ENCODE peak calls at places on chromosomes 5 and 9, in ten cellular contexts. One of them, this sample, is unnamed.

GRCh38 chr5:160293901-160294561 is 18.3 kb downstream of the CCNJL start:
- DNase-seq in cortex of kidney: no peak
- DNase-seq in lung microvascular endothelial cell: no peak
- DNase-seq in effector memory CD8-positive, alpha-beta T cell: no peak
- DNase-seq in body of pancreas: no peak
- DNase-seq in amniotic epithelial cell: no peak
- DNase-seq in SW480: no peak
- DNase-seq in NCI-H748 treated with DMSO at 0.1 percent for 48 hours: no peak
- DNase-seq in activated CD4-positive, CD25-positive, alpha-beta regulatory T cell: no peak
- DNase-seq in transverse colon: no peak
- DNase-seq in this sample: no peak

GRCh38 chr9:114884787-114885452 is 45.5 kb downstream of the TNFSF8 start:
- DNase-seq in cortex of kidney: no peak
- DNase-seq in lung microvascular endothelial cell: no peak
- DNase-seq in effector memory CD8-positive, alpha-beta T cell: no peak
- DNase-seq in body of pancreas: peak; percentile 51
- DNase-seq in amniotic epithelial cell: no peak
- DNase-seq in SW480: peak; percentile 17
- DNase-seq in NCI-H748 treated with DMSO at 0.1 percent for 48 hours: no peak
- DNase-seq in activated CD4-positive, CD25-positive, alpha-beta regulatory T cell: no peak
- DNase-seq in transverse colon: peak; percentile 80
- DNase-seq in this sample: peak; percentile 86

GRCh38 chr5:85441138-85441537 is 1056.5 kb upstream of the EDIL3 start:
- DNase-seq in cortex of kidney: no peak
- DNase-seq in lung microvascular endothelial cell: no peak
- DNase-seq in effector memory CD8-positive, alpha-beta T cell: no peak
- DNase-seq in body of pancreas: no peak
- DNase-seq in amniotic epithelial cell: no peak
- DNase-seq in SW480: no peak
- DNase-seq in NCI-H748 treated with DMSO at 0.1 percent for 48 hours: no peak
- DNase-seq in activated CD4-positive, CD25-positive, alpha-beta regulatory T cell: no peak
- DNase-seq in transverse colon: no peak
- DNase-seq in this sample: no peak

GRCh38 chr5:543755-544674 is 19.8 kb upstream of the SLC9A3 start:
- DNase-seq in cortex of kidney: no peak
- DNase-seq in lung microvascular endothelial cell: no peak
- DNase-seq in effector memory CD8-positive, alpha-beta T cell: peak; percentile 20
- DNase-seq in body of pancreas: peak; percentile 13
- DNase-seq in amniotic epithelial cell: no peak
- DNase-seq in SW480: peak; percentile 85
- DNase-seq in NCI-H748 treated with DMSO at 0.1 percent for 48 hours: no peak
- DNase-seq in activated CD4-positive, CD25-positive, alpha-beta regulatory T cell: no peak
- DNase-seq in transverse colon: peak; percentile 77
- DNase-seq in this sample: peak; percentile 77

GRCh38 chr9:129640086-129640870 is 1.7 kb downstream of the ASB6 start:
- DNase-seq in cortex of kidney: no peak
- DNase-seq in lung microvascular endothelial cell: peak; percentile 29
- DNase-seq in effector memory CD8-positive, alpha-beta T cell: no peak
- DNase-seq in body of pancreas: peak; percentile 82
- DNase-seq in amniotic epithelial cell: peak; percentile 79
- DNase-seq in SW480: no peak
- DNase-seq in NCI-H748 treated with DMSO at 0.1 percent for 48 hours: peak; percentile 25
- DNase-seq in activated CD4-positive, CD25-positive, alpha-beta regulatory T cell: no peak
- DNase-seq in transverse colon: no peak
- DNase-seq in this sample: no peak

GRCh38 chr9:33820231-33820745 is 3.3 kb downstream of the UBE2R2 start:
- DNase-seq in cortex of kidney: no peak
- DNase-seq in lung microvascular endothelial cell: no peak
- DNase-seq in effector memory CD8-positive, alpha-beta T cell: no peak
- DNase-seq in body of pancreas: no peak
- DNase-seq in amniotic epithelial cell: no peak
- DNase-seq in SW480: no peak
- DNase-seq in NCI-H748 treated with DMSO at 0.1 percent for 48 hours: no peak
- DNase-seq in activated CD4-positive, CD25-positive, alpha-beta regulatory T cell: no peak
- DNase-seq in transverse colon: no peak
- DNase-seq in this sample: no peak

GRCh38 chr5:156913719-156914370 is 49.2 kb downstream of the TIMD4 start:
- DNase-seq in cortex of kidney: no peak
- DNase-seq in lung microvascular endothelial cell: no peak
- DNase-seq in effector memory CD8-positive, alpha-beta T cell: peak; percentile 20
- DNase-seq in body of pancreas: no peak
- DNase-seq in amniotic epithelial cell: no peak
- DNase-seq in SW480: no peak
- DNase-seq in NCI-H748 treated with DMSO at 0.1 percent for 48 hours: peak; percentile 97
- DNase-seq in activated CD4-positive, CD25-positive, alpha-beta regulatory T cell: no peak
- DNase-seq in transverse colon: peak; percentile 38
- DNase-seq in this sample: no peak

GRCh38 chr9:77092536-77092935 is 73.1 kb downstream of the FOXB2 start:
- DNase-seq in cortex of kidney: no peak
- DNase-seq in lung microvascular endothelial cell: no peak
- DNase-seq in effector memory CD8-positive, alpha-beta T cell: no peak
- DNase-seq in body of pancreas: no peak
- DNase-seq in amniotic epithelial cell: peak; percentile 17
- DNase-seq in SW480: no peak
- DNase-seq in NCI-H748 treated with DMSO at 0.1 percent for 48 hours: no peak
- DNase-seq in activated CD4-positive, CD25-positive, alpha-beta regulatory T cell: no peak
- DNase-seq in transverse colon: no peak
- DNase-seq in this sample: no peak

GRCh38 chr5:117805058-117805457 is 1183.3 kb downstream of the DTWD2 start:
- DNase-seq in cortex of kidney: no peak
- DNase-seq in lung microvascular endothelial cell: no peak
- DNase-seq in effector memory CD8-positive, alpha-beta T cell: no peak
- DNase-seq in body of pancreas: no peak
- DNase-seq in amniotic epithelial cell: no peak
- DNase-seq in SW480: no peak
- DNase-seq in NCI-H748 treated with DMSO at 0.1 percent for 48 hours: no peak
- DNase-seq in activated CD4-positive, CD25-positive, alpha-beta regulatory T cell: no peak
- DNase-seq in transverse colon: no peak
- DNase-seq in this sample: no peak

GRCh38 chr5:39608024-39608423 is 183.2 kb upstream of the DAB2 start:
- DNase-seq in cortex of kidney: no peak
- DNase-seq in lung microvascular endothelial cell: no peak
- DNase-seq in effector memory CD8-positive, alpha-beta T cell: no peak
- DNase-seq in body of pancreas: no peak
- DNase-seq in amniotic epithelial cell: no peak
- DNase-seq in SW480: no peak
- DNase-seq in NCI-H748 treated with DMSO at 0.1 percent for 48 hours: no peak
- DNase-seq in activated CD4-positive, CD25-positive, alpha-beta regulatory T cell: no peak
- DNase-seq in transverse colon: no peak
- DNase-seq in this sample: no peak

GRCh38 chr9:3578786-3579185 is 53.0 kb upstream of the RFX3 start:
- DNase-seq in cortex of kidney: no peak
- DNase-seq in lung microvascular endothelial cell: no peak
- DNase-seq in effector memory CD8-positive, alpha-beta T cell: no peak
- DNase-seq in body of pancreas: no peak
- DNase-seq in amniotic epithelial cell: peak; percentile 73
- DNase-seq in SW480: no peak
- DNase-seq in NCI-H748 treated with DMSO at 0.1 percent for 48 hours: no peak
- DNase-seq in activated CD4-positive, CD25-positive, alpha-beta regulatory T cell: no peak
- DNase-seq in transverse colon: no peak
- DNase-seq in this sample: no peak

GRCh38 chr5:176361437-176362097 is at the start of gene KIAA1191:
- DNase-seq in cortex of kidney: no peak
- DNase-seq in lung microvascular endothelial cell: peak; percentile 94
- DNase-seq in effector memory CD8-positive, alpha-beta T cell: peak; percentile 90
- DNase-seq in body of pancreas: peak; percentile 94
- DNase-seq in amniotic epithelial cell: peak; percentile 85
- DNase-seq in SW480: peak; percentile 94
- DNase-seq in NCI-H748 treated with DMSO at 0.1 percent for 48 hours: peak; percentile 58
- DNase-seq in activated CD4-positive, CD25-positive, alpha-beta regulatory T cell: peak; percentile 75
- DNase-seq in transverse colon: peak; percentile 96
- DNase-seq in this sample: peak; percentile 96

GRCh38 chr5:74360535-74361210 is 279.9 kb downstream of the ENC1 start:
- DNase-seq in cortex of kidney: no peak
- DNase-seq in lung microvascular endothelial cell: no peak
- DNase-seq in effector memory CD8-positive, alpha-beta T cell: no peak
- DNase-seq in body of pancreas: no peak
- DNase-seq in amniotic epithelial cell: no peak
- DNase-seq in SW480: no peak
- DNase-seq in NCI-H748 treated with DMSO at 0.1 percent for 48 hours: no peak
- DNase-seq in activated CD4-positive, CD25-positive, alpha-beta regulatory T cell: no peak
- DNase-seq in transverse colon: no peak
- DNase-seq in this sample: no peak

GRCh38 chr5:43305948-43306563 is 7.2 kb downstream of the HMGCS1 start:
- DNase-seq in cortex of kidney: no peak
- DNase-seq in lung microvascular endothelial cell: peak; percentile 66
- DNase-seq in effector memory CD8-positive, alpha-beta T cell: peak; percentile 9
- DNase-seq in body of pancreas: no peak
- DNase-seq in amniotic epithelial cell: peak; percentile 72
- DNase-seq in SW480: peak; percentile 57
- DNase-seq in NCI-H748 treated with DMSO at 0.1 percent for 48 hours: peak; percentile 72
- DNase-seq in activated CD4-positive, CD25-positive, alpha-beta regulatory T cell: no peak
- DNase-seq in transverse colon: no peak
- DNase-seq in this sample: no peak

GRCh38 chr5:157116483-157116954 is 7.7 kb upstream of the HAVCR2 start:
- DNase-seq in cortex of kidney: no peak
- DNase-seq in lung microvascular endothelial cell: no peak
- DNase-seq in effector memory CD8-positive, alpha-beta T cell: no peak
- DNase-seq in body of pancreas: no peak
- DNase-seq in amniotic epithelial cell: no peak
- DNase-seq in SW480: no peak
- DNase-seq in NCI-H748 treated with DMSO at 0.1 percent for 48 hours: no peak
- DNase-seq in activated CD4-positive, CD25-positive, alpha-beta regulatory T cell: no peak
- DNase-seq in transverse colon: no peak
- DNase-seq in this sample: no peak

GRCh38 chr9:12631866-12632265 is 61.3 kb upstream of the TYRP1 start:
- DNase-seq in cortex of kidney: no peak
- DNase-seq in lung microvascular endothelial cell: no peak
- DNase-seq in effector memory CD8-positive, alpha-beta T cell: no peak
- DNase-seq in body of pancreas: no peak
- DNase-seq in amniotic epithelial cell: no peak
- DNase-seq in SW480: no peak
- DNase-seq in NCI-H748 treated with DMSO at 0.1 percent for 48 hours: no peak
- DNase-seq in activated CD4-positive, CD25-positive, alpha-beta regulatory T cell: no peak
- DNase-seq in transverse colon: no peak
- DNase-seq in this sample: no peak

This sample was measured in colonic mucosa.